ENCODE peak calls at places on chromosome 5, in five cellular contexts. X is psoas muscle, J is NT2/D1, Q is NCI-H1694 treated with DMSO at 0.1 percent for 48 hours, R is DMS79 treated with DMSO at 0.1 percent for 48 hours. U is an unnamed sample.
A peak's percentile ranks its signal among the peaks of the same experiment; 100 is the strongest.

GRCh38 chr5:158769702-158770101 is 330.0 kb downstream of the EBF1 start:
- DNase-seq in R (no peak), Q (no peak), J (no peak), X (no peak), U (no peak)

GRCh38 chr5:169970911-169971436 is 9.3 kb downstream of the INSYN2B start:
- DNase-seq in X (no peak), R (no peak), J (no peak), Q (no peak), U (peak; percentile 81)

GRCh38 chr5:61001647-61002046 is 56.6 kb downstream of the NDUFAF2 start:
- DNase-seq in R (no peak), J (no peak), X (no peak), Q (no peak), U (no peak)

GRCh38 chr5:146088098-146088497 is 17.3 kb downstream of the PLAC8L1 start:
- DNase-seq in R (no peak), J (no peak), X (no peak), Q (no peak), U (no peak)

GRCh38 chr5:110496276-110496675 is 230.2 kb downstream of the TMEM232 start:
- DNase-seq in J (no peak), X (no peak), R (no peak), Q (no peak), U (no peak)

GRCh38 chr5:9361835-9362234 is 184.0 kb downstream of the SEMA5A start:
- DNase-seq in Q (peak; percentile 37), J (peak; percentile 64), X (no peak), R (no peak), U (peak; percentile 62)

GRCh38 chr5:139226131-139226530 is 28.0 kb upstream of the SIL1 start:
- DNase-seq in X (no peak), Q (no peak), R (no peak), J (no peak), U (no peak)

GRCh38 chr5:95022967-95023695 is 261.8 kb downstream of the MCTP1 start:
- DNase-seq in J (no peak), R (no peak), X (no peak), Q (no peak), U (peak; percentile 57)

GRCh38 chr5:10648806-10649517 is 85.1 kb downstream of the ANKRD33B start:
- DNase-seq in R (no peak), X (no peak), J (no peak), Q (no peak), U (no peak)

U was measured in RPMI7951.